ENCODE peak calls at places on chromosomes 4 and X, in ten cellular contexts. Z is heart left ventricle, F is body of pancreas, R is A549, A is upper lobe of left lung, B is K562, U is IMR-90, W is GM12878, H is gastrocnemius medialis, Y is HepG2. M is an unnamed sample.

GRCh38 chrX:68183612-68184214 is 249.6 kb downstream of the OPHN1 start:
- ATAC-seq in F (no peak), U (peak; percentile 75), W (peak; percentile 50), A (no peak), B (peak; percentile 81), Z (no peak), H (no peak), Y (peak; percentile 56), R (peak; percentile 74), M (no peak)

GRCh38 chrX:9785252-9785943 is 831 bp upstream of the SHROOM2 start:
- ATAC-seq in W (no peak), F (peak; percentile 36), R (no peak), H (no peak), B (no peak), Z (no peak), A (no peak), Y (peak; percentile 48), U (no peak), M (no peak)

GRCh38 chr4:15784959-15785634 is 7.0 kb downstream of the CD38 start:
- ATAC-seq in Z (no peak), H (no peak), B (no peak), W (peak; percentile 66), R (no peak), A (no peak), U (no peak), F (no peak), Y (no peak), M (no peak)

GRCh38 chr4:118742050-118742449 is 56.9 kb downstream of the METTL14 start:
- ATAC-seq in U (no peak), W (no peak), A (no peak), H (no peak), Y (no peak), B (no peak), R (no peak), F (no peak), Z (no peak), M (no peak)

GRCh38 chr4:15414601-15415091 is 13.2 kb upstream of the C1QTNF7 start:
- ATAC-seq in A (peak; percentile 78), H (peak; percentile 87), F (peak; percentile 45), Z (peak; percentile 80), Y (no peak), W (no peak), B (no peak), U (peak; percentile 79), R (no peak), M (peak; percentile 85)

GRCh38 chr4:184100297-184100885 is 117.3 kb downstream of the ENPP6 start:
- ATAC-seq in Z (peak; percentile 70), A (peak; percentile 65), W (peak; percentile 94), R (peak; percentile 83), H (peak; percentile 36), Y (no peak), F (no peak), U (peak; percentile 75), B (peak; percentile 95), M (no peak)

GRCh38 chr4:61294001-61294400 is 93.9 kb downstream of the ADGRL3 start:
- ATAC-seq in F (no peak), W (peak; percentile 75), Y (no peak), A (no peak), H (no peak), Z (no peak), B (no peak), U (no peak), R (no peak), M (no peak)

GRCh38 chr4:109683621-109684253 is 19.5 kb downstream of the CASP6 start:
- ATAC-seq in U (no peak), Y (no peak), Z (no peak), B (no peak), H (no peak), W (no peak), R (no peak), F (no peak), A (no peak), M (no peak)

GRCh38 chr4:113541933-113542332 is 219.6 kb downstream of the CAMK2D start:
- ATAC-seq in Y (no peak), A (no peak), H (no peak), U (peak; percentile 50), Z (peak; percentile 66), F (no peak), B (no peak), W (no peak), R (no peak), M (no peak)

GRCh38 chr4:85725727-85726170 is 250.8 kb downstream of the ARHGAP24 start:
- ATAC-seq in Z (peak; percentile 94), Y (no peak), H (peak; percentile 56), R (no peak), W (peak; percentile 93), U (no peak), A (peak; percentile 86), F (peak; percentile 98), B (peak; percentile 87), M (peak; percentile 57)

GRCh38 chrX:39829965-39830364 is 267.8 kb downstream of the BCOR start:
- ATAC-seq in Y (no peak), F (peak; percentile 24), Z (no peak), B (no peak), U (no peak), H (no peak), R (no peak), W (no peak), A (no peak), M (no peak)

GRCh38 chr4:3184725-3185124 is 64.2 kb upstream of the MSANTD1 start:
- ATAC-seq in A (no peak), B (no peak), Y (no peak), F (peak; percentile 33), W (no peak), U (no peak), H (no peak), R (no peak), Z (no peak), M (no peak)

GRCh38 chr4:52106142-52106541 is 55.0 kb downstream of the SPATA18 start:
- ATAC-seq in Z (no peak), R (no peak), A (no peak), Y (no peak), B (no peak), W (no peak), U (no peak), H (no peak), F (no peak), M (no peak)

GRCh38 chrX:104315555-104315954 is 60.8 kb upstream of the ESX1 start:
- ATAC-seq in R (peak; percentile 58), Z (no peak), U (peak; percentile 74), Y (no peak), H (no peak), W (no peak), A (no peak), B (no peak), F (no peak), M (no peak)

GRCh38 chr4:96598465-96598864 is 758.6 kb downstream of the PDHA2 start:
- ATAC-seq in R (no peak), F (peak; percentile 75), B (no peak), H (no peak), A (no peak), W (no peak), U (no peak), Z (peak; percentile 99), Y (no peak), M (no peak)

GRCh38 chr4:25233737-25234389 is at the start of gene PI4K2B:
- ATAC-seq in U (peak; percentile 80), H (peak; percentile 92), W (peak; percentile 91), B (peak; percentile 90), Z (peak; percentile 91), Y (peak; percentile 91), F (peak; percentile 93), R (peak; percentile 87), A (peak; percentile 96), M (peak; percentile 93)
- TF ChIP-seq POLR2A in U (peak; percentile 38), H (peak; percentile 79), W (peak; percentile 95), B (peak; percentile 90), Z (peak; percentile 68), Y (peak; percentile 85), F (peak; percentile 88), R (peak; percentile 68), A (no peak), M (peak; percentile 77)

DNA sequence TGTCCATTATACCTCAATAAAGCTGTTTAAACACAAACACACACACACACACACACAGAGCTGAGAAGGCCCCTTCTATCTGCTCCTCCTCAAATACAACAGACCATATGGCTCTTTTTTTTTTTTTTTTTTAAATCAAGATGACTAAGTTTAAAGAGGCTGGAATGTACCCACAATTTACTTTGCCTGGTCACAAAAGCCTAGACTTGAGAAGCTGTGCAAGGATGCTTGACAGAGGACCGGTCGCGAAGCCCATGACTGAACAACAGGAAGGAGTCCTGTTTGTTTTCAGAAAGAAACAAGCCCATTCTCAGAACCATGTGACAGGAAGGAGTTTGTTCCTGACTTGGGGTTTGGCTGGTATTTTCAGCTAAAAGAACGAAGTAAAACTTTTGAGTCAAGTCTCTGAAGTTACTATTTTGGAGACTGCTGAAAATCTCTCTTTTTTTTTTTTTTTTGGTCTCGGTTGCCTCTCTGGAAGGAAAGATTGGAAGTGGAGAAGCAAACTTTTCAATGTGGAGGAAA is 650.9 kb upstream of the TENM3 start:
- ATAC-seq in H (no peak), Z (no peak), Y (no peak), F (no peak), W (no peak), B (no peak), A (no peak), U (no peak), R (no peak), M (no peak)
- TF ChIP-seq POLR2A in H (no peak), Z (no peak), Y (no peak), F (no peak), W (no peak), B (no peak), A (no peak), U (no peak), R (no peak), M (no peak)

DNA sequence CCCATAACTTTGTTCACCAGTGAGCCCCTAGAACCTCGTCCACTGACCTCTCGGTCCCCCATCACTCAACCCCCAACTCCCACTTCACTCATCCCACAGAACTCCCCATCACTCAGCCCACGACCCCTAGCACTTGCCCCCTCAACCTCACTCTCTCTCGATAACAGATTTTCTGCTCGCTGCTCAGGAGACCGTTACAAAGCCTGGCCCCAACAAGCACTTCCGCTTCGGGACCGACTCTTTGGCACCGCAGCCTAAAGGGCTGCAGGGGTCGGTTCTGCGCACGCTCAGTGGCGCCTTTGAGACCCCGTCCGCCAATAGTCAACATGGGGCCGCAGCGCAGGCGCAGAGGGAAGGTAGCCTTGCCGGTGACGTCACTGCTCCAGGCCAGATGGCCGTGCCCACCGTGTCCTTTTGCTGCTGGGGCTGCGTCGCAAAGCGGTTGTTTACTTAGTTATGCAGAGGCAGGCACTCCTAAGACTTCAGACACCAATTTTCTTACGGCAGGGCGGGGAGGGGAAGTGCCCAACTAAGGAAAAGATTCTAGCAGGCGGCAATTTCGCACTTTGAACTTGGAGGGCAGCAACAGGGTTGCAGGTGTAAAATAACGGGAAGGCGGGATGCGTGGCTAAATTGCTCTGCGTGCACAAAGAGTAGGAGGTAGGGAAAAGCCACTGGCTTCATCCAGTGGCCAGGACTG is at the start of gene ZNF182:
- ATAC-seq in B (peak; percentile 98), F (peak; percentile 99), W (peak; percentile 98), R (peak; percentile 99), Z (peak; percentile 100), H (peak; percentile 99), Y (peak; percentile 97), U (peak; percentile 97), A (peak; percentile 99), M (peak; percentile 97)
- TF ChIP-seq POLR2A in B (peak; percentile 85), F (peak; percentile 29), W (peak; percentile 86), R (peak; percentile 65), Z (peak; percentile 65), H (no peak), Y (peak; percentile 60), U (peak; percentile 44), A (no peak), M (peak; percentile 30)

DNA sequence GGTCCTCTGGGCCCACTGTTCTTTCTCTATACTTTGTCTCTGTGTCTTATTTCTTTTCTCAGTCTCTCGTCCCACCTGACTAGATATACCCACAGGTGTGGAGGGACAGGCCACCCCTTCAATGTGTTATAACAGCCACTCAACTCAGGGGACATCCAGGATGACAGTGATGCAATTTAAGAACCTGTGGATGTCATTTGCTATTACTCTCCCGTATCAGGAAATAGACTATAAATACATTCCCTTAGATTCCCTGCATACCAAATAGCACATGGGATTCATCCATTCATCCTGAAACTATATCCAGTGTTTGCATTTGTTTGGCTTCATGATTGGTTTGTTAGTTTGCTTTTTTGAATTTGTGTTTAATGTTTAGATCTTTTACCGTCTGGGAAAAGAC is 16.6 kb upstream of the QRFPR start:
- ATAC-seq in W (no peak), Y (no peak), F (no peak), R (no peak), Z (peak; percentile 32), U (no peak), H (no peak), B (no peak), A (no peak), M (no peak)
- TF ChIP-seq POLR2A in W (no peak), Y (no peak), F (no peak), R (no peak), Z (no peak), U (no peak), H (no peak), B (no peak), A (no peak), M (no peak)

M was measured in gastroesophageal sphincter.